ENCODE peak calls at places on chromosomes 3 and 15, in eight cellular contexts. Q is GM12865, O is Calu3, X is IMR-90, H is epithelial cell of esophagus, P is AG10803, M is HepG2, A is omental fat pad. N is an unnamed sample.

GRCh38 chr15:39908186-39908585 is 11.9 kb downstream of the GPR176 start:
- DNase-seq in A (no peak), X (peak), P (peak), O (no peak), Q (no peak), M (no peak), H (peak), N (no peak)

GRCh38 chr15:58221591-58222241 is 83.5 kb downstream of the AQP9 start:
- DNase-seq in M (peak), A (no peak), X (peak), O (peak), Q (peak), P (peak), H (peak), N (peak)

GRCh38 chr3:190265126-190265525 is 57.1 kb downstream of the CLDN1 start:
- DNase-seq in P (peak), H (peak), M (no peak), Q (no peak), O (no peak), X (no peak), A (no peak), N (no peak)

GRCh38 chr3:115428825-115429224 is 194.5 kb upstream of the GAP43 start:
- DNase-seq in M (no peak), Q (no peak), H (no peak), P (no peak), O (no peak), A (no peak), X (peak), N (no peak)

GRCh38 chr3:146131616-146132410 is 29.2 kb downstream of the PLOD2 start:
- DNase-seq in Q (no peak), M (peak), A (no peak), P (peak), X (peak), O (peak), H (peak), N (no peak)

GRCh38 chr3:169390310-169390731 is 273.2 kb downstream of the MECOM start:
- DNase-seq in A (no peak), P (peak), Q (peak), O (peak), H (peak), X (no peak), M (no peak), N (no peak)

GRCh38 chr15:53978248-53978906 is at the start of gene UNC13C:
- DNase-seq in O (peak), P (no peak), H (peak), Q (peak), X (no peak), M (peak), A (no peak), N (no peak)

GRCh38 chr3:100710355-100711198 is 1.3 kb downstream of the TFG start:
- DNase-seq in Q (peak), P (peak), H (peak), O (peak), A (no peak), X (peak), M (peak), N (peak)

GRCh38 chr3:38646630-38647029 is 2.9 kb downstream of the SCN5A start:
- DNase-seq in M (peak), Q (peak), X (peak), A (no peak), P (peak), O (peak), H (peak), N (no peak)

GRCh38 chr3:197007296-197007940 is 22.2 kb downstream of the MELTF start:
- DNase-seq in P (no peak), O (no peak), X (no peak), M (no peak), H (peak), A (no peak), Q (no peak), N (no peak)

GRCh38 chr15:87707076-87707475 is 549.5 kb downstream of the NTRK3 start:
- DNase-seq in X (no peak), Q (no peak), M (no peak), A (no peak), H (no peak), P (no peak), O (no peak), N (no peak)

DNA sequence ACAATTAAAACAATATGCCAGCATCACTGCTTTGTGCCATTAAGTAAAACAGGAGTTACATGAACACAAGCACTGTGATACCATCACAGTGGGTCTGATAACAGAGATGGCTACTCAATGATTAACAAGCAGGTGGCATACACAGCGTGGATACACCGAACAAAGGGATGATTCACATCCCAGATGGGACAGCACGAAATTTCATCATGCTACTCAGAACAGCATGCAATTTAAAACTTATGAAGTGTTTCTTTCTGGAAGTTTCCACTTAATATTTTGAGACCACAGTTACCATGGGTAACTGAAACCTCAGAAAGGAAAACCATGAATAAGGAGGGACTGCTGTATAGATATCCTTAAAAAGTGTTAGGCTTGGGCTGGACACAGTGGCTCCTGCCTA is 44.5 kb downstream of the SLC24A1 start:
- DNase-seq in X (peak), O (no peak), M (no peak), H (peak), Q (no peak), P (peak), A (no peak), N (no peak)
- TF ChIP-seq CTCF in X (no peak), O (no peak), M (no peak), H (no peak), Q (no peak), P (no peak), A (no peak), N (no peak)

GRCh38 chr3:50155491-50155878 is 361 bp downstream of the SEMA3F start:
- DNase-seq in H (no peak), X (no peak), Q (no peak), O (no peak), P (no peak), M (no peak), A (no peak), N (no peak)

GRCh38 chr3:50153782-50154475 is 1.2 kb upstream of the SEMA3F start:
- DNase-seq in X (no peak), O (no peak), A (no peak), P (no peak), Q (no peak), M (no peak), H (no peak), N (no peak)

GRCh38 chr3:50154840-50155490 is at the start of gene SEMA3F:
- DNase-seq in X (peak), O (peak), H (peak), P (peak), Q (peak), A (no peak), M (peak), N (peak)

GRCh38 chr3:50155891-50156290 is 767 bp downstream of the SEMA3F start:
- DNase-seq in M (no peak), O (no peak), P (no peak), Q (no peak), H (peak), X (no peak), A (no peak), N (no peak)

GRCh38 chr3:50154476-50154839 is 666 bp upstream of the SEMA3F start:
- DNase-seq in M (no peak), X (no peak), O (peak), P (no peak), A (no peak), H (no peak), Q (peak), N (no peak)
- TF ChIP-seq CTCF in M (peak), X (peak), O (peak), P (no peak), A (no peak), H (no peak), Q (peak), N (peak)

GRCh38 chr3:159323848-159324247 is 522.0 kb downstream of the MFSD1 start:
- DNase-seq in O (no peak), Q (no peak), A (no peak), M (no peak), P (no peak), X (no peak), H (no peak), N (no peak)

GRCh38 chr3:159326998-159327397 is 525.1 kb downstream of the MFSD1 start:
- DNase-seq in Q (no peak), A (no peak), X (no peak), O (no peak), P (no peak), H (no peak), M (no peak), N (no peak)

GRCh38 chr3:159319156-159319555 is 517.3 kb downstream of the MFSD1 start:
- DNase-seq in H (no peak), A (no peak), Q (no peak), M (no peak), X (no peak), P (no peak), O (no peak), N (no peak)

DNA sequence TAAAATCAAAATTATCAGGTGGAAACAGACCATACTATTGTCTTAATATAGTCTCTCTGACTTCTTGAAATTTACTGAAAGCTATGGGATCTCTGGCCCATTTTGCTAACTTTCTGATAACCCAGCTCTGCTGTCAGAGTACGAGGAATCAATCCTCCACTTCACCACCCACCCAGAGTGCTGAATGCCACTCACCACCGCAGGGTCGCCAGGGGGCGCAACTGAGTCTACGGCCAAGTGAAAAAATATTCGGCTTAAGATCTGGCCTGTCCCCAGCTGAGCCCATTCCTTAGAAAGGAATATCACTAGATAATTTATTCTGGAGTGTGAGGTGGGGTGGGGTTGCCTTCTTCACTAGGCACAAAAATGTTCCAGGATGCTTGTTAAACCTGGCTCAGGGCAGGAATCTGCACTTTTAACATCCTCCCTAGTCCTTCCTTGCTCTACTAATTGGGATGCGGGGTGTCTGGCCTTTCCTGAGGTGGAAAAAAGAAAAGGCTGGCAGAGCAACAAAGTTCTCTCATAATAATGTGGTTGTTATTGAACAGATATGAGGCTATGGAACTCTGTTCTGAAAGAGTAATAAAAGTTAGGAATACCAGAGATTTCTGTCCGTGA is 520.6 kb downstream of the MFSD1 start:
- DNase-seq in O (no peak), A (no peak), X (peak), Q (peak), H (peak), M (peak), P (peak), N (peak)
- TF ChIP-seq CTCF in O (no peak), A (no peak), X (peak), Q (peak), H (peak), M (peak), P (peak), N (peak)

GRCh38 chr15:62914461-62915079 is 128.0 kb upstream of the TPM1 start:
- DNase-seq in O (no peak), X (no peak), Q (no peak), P (no peak), M (no peak), A (no peak), H (peak), N (no peak)
- TF ChIP-seq CTCF in O (no peak), X (no peak), Q (no peak), P (no peak), M (no peak), A (no peak), H (no peak), N (no peak)

GRCh38 chr15:73125219-73125618 is 73.0 kb downstream of the NEO1 start:
- DNase-seq in P (peak), H (peak), X (peak), Q (no peak), M (no peak), O (no peak), A (no peak), N (no peak)

GRCh38 chr15:73130830-73131229 is 78.6 kb downstream of the NEO1 start:
- DNase-seq in A (no peak), M (no peak), X (no peak), O (no peak), P (no peak), Q (no peak), H (no peak), N (no peak)

GRCh38 chr15:73127302-73127936 is 75.2 kb downstream of the NEO1 start:
- DNase-seq in A (no peak), X (peak), Q (peak), H (peak), O (peak), M (peak), P (peak), N (peak)
- TF ChIP-seq CTCF in A (no peak), X (peak), Q (peak), H (peak), O (peak), M (peak), P (peak), N (peak)

GRCh38 chr3:19946291-19946831 is 536 bp upstream of the RAB5A start:
- DNase-seq in O (no peak), M (no peak), A (no peak), P (no peak), Q (no peak), X (no peak), H (no peak), N (no peak)

GRCh38 chr3:19948192-19948591 is 1.3 kb downstream of the RAB5A start:
- DNase-seq in M (no peak), P (no peak), O (no peak), Q (no peak), A (no peak), X (no peak), H (no peak), N (no peak)

GRCh38 chr3:19946832-19947548 is at the start of gene RAB5A:
- DNase-seq in O (peak), A (peak), P (peak), M (peak), X (peak), Q (peak), H (peak), N (peak)

GRCh38 chr3:19945405-19946290 is 1.2 kb upstream of the RAB5A start:
- DNase-seq in P (peak), M (no peak), Q (peak), X (no peak), A (no peak), O (no peak), H (no peak), N (no peak)

DNA sequence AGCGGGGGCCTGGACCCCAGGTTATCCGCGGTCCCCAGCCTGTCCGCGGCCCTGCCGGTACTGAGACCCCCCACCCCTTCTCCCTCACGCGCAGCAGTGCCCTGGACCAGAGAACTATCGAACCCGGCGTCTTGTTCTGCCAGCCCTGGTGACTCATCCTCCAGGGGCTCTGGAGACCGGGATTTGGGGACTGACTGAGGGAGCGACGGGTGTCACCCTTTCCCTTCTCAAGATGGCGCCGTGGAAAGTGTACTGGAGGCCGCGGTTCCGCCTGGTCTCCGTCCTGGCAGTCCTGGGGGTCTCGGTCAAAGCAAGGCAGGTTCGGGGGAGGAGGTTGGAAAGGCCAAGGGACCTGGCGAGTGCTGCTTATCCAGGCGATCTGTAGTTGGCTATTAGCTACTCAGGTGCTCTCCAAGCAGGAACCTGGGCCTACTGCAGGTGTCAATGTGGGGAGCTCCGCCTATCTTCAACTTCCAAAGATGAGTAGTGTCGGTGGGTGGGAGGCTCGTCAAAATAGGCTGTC is 713 bp downstream of the RAB5A start:
- DNase-seq in H (peak), A (no peak), O (peak), X (peak), M (peak), P (peak), Q (peak), N (peak)
- TF ChIP-seq CTCF in H (no peak), A (no peak), O (no peak), X (no peak), M (no peak), P (no peak), Q (no peak), N (no peak)

GRCh38 chr3:24367216-24367615 is 127.4 kb downstream of the THRB start:
- DNase-seq in Q (no peak), M (no peak), A (no peak), P (no peak), H (no peak), O (no peak), X (no peak), N (no peak)

GRCh38 chr3:24363242-24363641 is 131.4 kb downstream of the THRB start:
- DNase-seq in M (peak), Q (no peak), O (no peak), H (peak), X (no peak), P (peak), A (no peak), N (no peak)

GRCh38 chr3:24367681-24368264 is 126.9 kb downstream of the THRB start:
- DNase-seq in X (no peak), A (no peak), P (no peak), H (no peak), O (no peak), Q (no peak), M (no peak), N (no peak)

GRCh38 chr3:24364359-24364758 is 130.3 kb downstream of the THRB start:
- DNase-seq in O (no peak), X (no peak), A (no peak), M (no peak), P (no peak), H (no peak), Q (no peak), N (no peak)

GRCh38 chr3:24365168-24365567 is 129.5 kb downstream of the THRB start:
- DNase-seq in Q (no peak), X (peak), H (peak), O (peak), P (peak), A (no peak), M (peak), N (no peak)
- TF ChIP-seq CTCF in Q (no peak), X (no peak), H (peak), O (no peak), P (no peak), A (no peak), M (peak), N (no peak)

GRCh38 chr3:161508852-161509477 is 12.4 kb downstream of the OTOL1 start:
- DNase-seq in X (no peak), A (no peak), M (no peak), Q (peak), P (no peak), O (peak), H (peak), N (peak)
- TF ChIP-seq CTCF in X (peak), A (no peak), M (peak), Q (peak), P (peak), O (peak), H (peak), N (peak)